ENCODE peak calls at places on chromosomes 6 and 20, in five cellular contexts. K is WERI-Rb-1, I is astrocyte, E is breast epithelium, N is right lobe of liver. F is an unnamed sample. For H3K9me3, the result is how much of the 10 kb centered on the place peaks cover.

GRCh38 chr20:41091926-41092325 is 45.4 kb upstream of the PLCG1 start:
- DNase-seq in K (no peak), I (no peak), E (no peak), N (no peak), F (no peak)

GRCh38 chr20:57388953-57389694 is 2.1 kb upstream of the RBM38 start:
- DNase-seq in K (no peak), I (peak), E (no peak), N (peak), F (peak)

GRCh38 chr6:70985151-70985550 is 28.3 kb upstream of the B3GAT2 start:
- DNase-seq in K (no peak), I (no peak), E (no peak), N (no peak), F (no peak)

GRCh38 chr20:62734881-62735280 is 26.2 kb downstream of the NTSR1 start:
- DNase-seq in K (no peak), I (no peak), E (no peak), N (no peak), F (peak)

GRCh38 chr6:39088331-39088730 is 26.7 kb downstream of the SAYSD1 start:
- DNase-seq in K (no peak), I (peak), E (no peak), N (no peak), F (peak)

GRCh38 chr6:14121936-14122344 is 4.4 kb downstream of the CD83 start:
- DNase-seq in K (no peak), I (no peak), E (no peak), N (no peak), F (no peak)

GRCh38 chr6:28988536-28989415 is 16.3 kb downstream of the ZNF311 start:
- DNase-seq in K (no peak), I (peak), E (no peak), N (peak), F (peak)

GRCh38 chr20:20549267-20549612 is 163.2 kb downstream of the RALGAPA2 start:
- DNase-seq in K (peak), I (no peak), E (no peak), N (no peak), F (no peak)

GRCh38 chr20:9572690-9573089 is 58.3 kb downstream of the LAMP5 start:
- DNase-seq in K (no peak), I (no peak), E (no peak), N (no peak), F (no peak)

GRCh38 chr20:20624914-20625313 is 87.5 kb downstream of the RALGAPA2 start:
- DNase-seq in K (no peak), I (no peak), E (no peak), N (no peak), F (no peak)

GRCh38 chr20:13231031-13231752 is 10.1 kb downstream of the ISM1 start:
- DNase-seq in K (no peak), I (no peak), E (no peak), N (no peak), F (no peak)

GRCh38 chr6:42766163-42766670 is 15.6 kb upstream of the BICRAL start:
- DNase-seq in K (no peak), I (peak), E (no peak), N (no peak), F (no peak)

GRCh38 chr20:64052326-64052722 is 2.9 kb upstream of the SOX18 start:
- DNase-seq in K (no peak), I (no peak), E (no peak), N (no peak), F (no peak)

GRCh38 chr6:28635547-28636158 is 110.0 kb downstream of the GPX5 start:
- DNase-seq in K (peak), I (no peak), E (no peak), N (no peak), F (no peak)

GRCh38 chr6:111973897-111974639 is 79.8 kb upstream of the CCN6 start:
- DNase-seq in K (no peak), I (peak), E (no peak), N (no peak), F (no peak)

GRCh38 chr6:125839879-125840278 is 49.1 kb downstream of the NCOA7 start:
- DNase-seq in K (no peak), I (no peak), E (no peak), N (no peak), F (no peak)

GRCh38 chr6:56759521-56759920 is 116.8 kb upstream of the DST start:
- DNase-seq in K (no peak), I (no peak), E (no peak), N (no peak), F (no peak)

GRCh38 chr6:135922170-135922569 is 70.7 kb downstream of the PDE7B start:
- DNase-seq in K (no peak), I (peak), E (no peak), N (no peak), F (no peak)

GRCh38 chr20:62980970-62981369 is 25.8 kb downstream of the BHLHE23 start:
- DNase-seq in K (no peak), I (no peak), E (no peak), N (no peak), F (no peak)

GRCh38 chr6:20575691-20576451 is 41.6 kb downstream of the CDKAL1 start:
- DNase-seq in K (no peak), I (no peak), E (no peak), N (no peak), F (no peak)

GRCh38 chr20:32798046-32798985 is 21.4 kb upstream of the MAPRE1 start:
- DNase-seq in K (peak), I (no peak), E (no peak), N (no peak), F (no peak)

GRCh38 chr20:35791823-35792222 is 20.0 kb downstream of the PHF20 start:
- DNase-seq in K (no peak), I (peak), E (no peak), N (no peak), F (no peak)

GRCh38 chr6:159595173-159595572 is 97.9 kb downstream of the SOD2 start:
- DNase-seq in K (no peak), I (peak), E (no peak), N (peak), F (no peak)

GRCh38 chr20:37223053-37223452 is 38.6 kb downstream of the GHRH start:
- DNase-seq in K (no peak), I (peak), E (no peak), N (no peak), F (no peak)

GRCh38 chr6:109024368-109024767 is 70.3 kb downstream of the SESN1 start:
- DNase-seq in K (no peak), I (no peak), E (no peak), N (no peak), F (no peak)

GRCh38 chr6:144110210-144110609 is 14.8 kb upstream of the SF3B5 start:
- DNase-seq in K (no peak), I (no peak), E (no peak), N (no peak), F (no peak)

GRCh38 chr6:32432050-32432450 is 7.6 kb upstream of the HLA-DRA start:
- DNase-seq in K (no peak), I (no peak), E (no peak), N (no peak), F (no peak)

GRCh38 chr6:139296927-139297326 is 5.1 kb upstream of the TXLNB start:
- DNase-seq in K (no peak), I (peak), E (no peak), N (no peak), F (no peak)

GRCh38 chr6:87918461-87918941 is 129.1 kb upstream of the SPACA1 start:
- DNase-seq in K (no peak), I (peak), E (no peak), N (no peak), F (no peak)

GRCh38 chr6:47579040-47579439 is 101.5 kb downstream of the CD2AP start:
- DNase-seq in K (no peak), I (no peak), E (no peak), N (no peak), F (no peak)

GRCh38 chr6:43361269-43361668 is 8.2 kb downstream of the ZNF318 start:
- DNase-seq in K (no peak), I (no peak), E (no peak), N (no peak), F (no peak)

GRCh38 chr6:36245572-36246031 is 24.3 kb upstream of the PNPLA1 start:
- DNase-seq in K (no peak), I (no peak), E (no peak), N (no peak), F (no peak)

GRCh38 chr20:8209061-8209460 is 77.0 kb downstream of the PLCB1 start:
- DNase-seq in K (no peak), I (peak), E (no peak), N (no peak), F (no peak)

GRCh38 chr20:845967-846893 is 12.7 kb downstream of the FAM110A start:
- DNase-seq in K (no peak), I (no peak), E (no peak), N (no peak), F (no peak)

GRCh38 chr6:4577406-4577805 is 198.8 kb upstream of the CDYL start:
- DNase-seq in K (no peak), I (peak), E (no peak), N (no peak), F (peak)

GRCh38 chr6:118580585-118581419 is 32.7 kb downstream of the PLN start:
- DNase-seq in K (peak), I (peak), E (no peak), N (no peak), F (peak)

GRCh38 chr6:38024908-38025307 is 205.4 kb downstream of the ZFAND3 start:
- DNase-seq in K (no peak), I (no peak), E (no peak), N (no peak), F (no peak)

GRCh38 chr6:45448417-45449389 is 71.0 kb upstream of the SUPT3H start:
- DNase-seq in K (no peak), I (peak), E (no peak), N (no peak), F (no peak)

GRCh38 chr6:130994319-130995097 is 68.5 kb downstream of the EPB41L2 start:
- DNase-seq in K (no peak), I (no peak), E (no peak), N (no peak), F (no peak)

GRCh38 chr6:130996635-130997034 is 66.4 kb downstream of the EPB41L2 start:
- DNase-seq in K (no peak), I (no peak), E (no peak), N (no peak), F (no peak)

GRCh38 chr6:130993292-130993765 is 69.7 kb downstream of the EPB41L2 start:
- DNase-seq in K (no peak), I (no peak), E (no peak), N (no peak), F (peak)

GRCh38 chr6:130995783-130996447 is 67.1 kb downstream of the EPB41L2 start:
- DNase-seq in K (no peak), I (no peak), E (no peak), N (no peak), F (no peak)

DNA sequence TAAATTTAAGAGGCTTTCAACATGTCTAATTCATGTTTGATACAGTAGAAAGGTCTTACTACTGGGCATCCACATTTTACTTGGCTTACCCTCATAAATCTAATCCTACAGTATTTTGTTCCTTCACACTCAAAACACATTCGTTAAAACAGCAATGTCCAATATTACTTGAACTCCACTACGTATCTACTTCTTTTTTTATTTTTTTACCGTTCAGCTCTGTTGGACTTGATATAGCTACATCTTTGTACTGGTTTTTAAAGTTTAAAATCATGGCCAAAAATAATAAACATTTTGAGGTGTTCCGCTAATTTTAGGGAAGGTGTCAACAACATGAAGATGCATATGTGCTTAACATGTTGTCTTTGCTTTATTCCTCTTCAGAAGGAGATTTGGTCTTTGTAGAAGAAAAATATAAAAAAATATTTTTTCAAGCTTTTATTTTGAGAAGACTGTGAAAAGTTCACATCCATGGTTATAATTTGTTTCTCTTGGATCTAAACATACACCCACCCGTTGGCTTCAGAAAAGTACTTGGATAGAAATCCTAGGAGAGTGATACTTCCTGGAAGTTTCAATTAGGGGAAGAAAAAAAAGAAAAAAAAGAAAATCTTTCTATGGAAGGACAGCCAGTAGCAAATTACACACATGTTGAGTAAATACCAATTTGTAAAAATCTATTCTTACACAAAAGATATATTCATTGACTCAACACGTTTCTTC is 71.5 kb downstream of the EPB41L2 start:
- DNase-seq in K (no peak), I (no peak), E (no peak), N (no peak), F (no peak)
- H3K9me3 ChIP-seq in K (under half), I (under half), E (under half), N (under half), F (under half)

GRCh38 chr6:21609881-21610329 is 16.4 kb downstream of the SOX4 start:
- DNase-seq in K (no peak), I (no peak), E (no peak), N (no peak), F (peak)
- H3K4me3 ChIP-seq in K (no peak), I (no peak), E (no peak), N (no peak), F (no peak)

DNA sequence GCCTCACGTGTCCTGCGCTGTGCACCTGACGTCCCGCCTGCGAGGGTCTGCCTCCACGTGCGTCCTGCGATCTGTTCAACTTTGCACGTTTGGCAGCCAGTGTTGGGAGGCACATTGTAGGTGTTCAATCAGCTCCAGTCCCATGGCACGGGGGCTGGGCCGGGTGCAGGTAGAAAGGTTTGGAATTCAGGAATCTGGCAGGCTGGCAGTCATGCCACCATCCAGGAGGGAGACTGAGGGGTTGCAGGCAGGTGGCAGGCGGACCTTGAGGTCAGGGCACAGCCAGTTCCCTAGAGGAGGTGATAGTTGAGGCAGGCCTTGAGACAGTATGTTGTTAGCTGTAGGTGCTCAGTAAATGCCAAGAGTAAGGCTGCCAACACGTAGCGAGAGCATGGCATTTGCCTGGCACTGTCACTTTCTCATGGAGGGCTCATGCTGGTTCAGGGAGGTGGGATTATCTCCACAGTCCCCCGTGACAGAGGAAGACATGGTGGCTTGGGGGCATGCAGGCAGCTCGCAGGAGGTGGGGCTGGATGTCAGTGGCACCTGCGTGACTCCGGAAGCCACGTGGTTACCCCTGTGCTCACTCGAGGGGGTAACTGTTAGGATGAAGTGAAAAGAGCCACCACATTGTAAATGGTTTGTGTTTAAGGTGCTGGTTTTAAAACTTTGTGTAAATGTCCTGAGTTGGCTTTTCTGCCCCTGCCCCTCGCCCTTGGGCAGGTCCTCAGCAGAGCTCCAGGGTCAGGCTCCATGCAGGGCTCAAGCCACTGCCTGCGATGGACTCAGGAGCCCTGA is 111.8 kb upstream of the FRMD1 start:
- DNase-seq in K (no peak), I (no peak), E (no peak), N (no peak), F (no peak)
- H3K9me3 ChIP-seq in K (under half), I (under half), E (under half), N (under half), F (under half)

DNA sequence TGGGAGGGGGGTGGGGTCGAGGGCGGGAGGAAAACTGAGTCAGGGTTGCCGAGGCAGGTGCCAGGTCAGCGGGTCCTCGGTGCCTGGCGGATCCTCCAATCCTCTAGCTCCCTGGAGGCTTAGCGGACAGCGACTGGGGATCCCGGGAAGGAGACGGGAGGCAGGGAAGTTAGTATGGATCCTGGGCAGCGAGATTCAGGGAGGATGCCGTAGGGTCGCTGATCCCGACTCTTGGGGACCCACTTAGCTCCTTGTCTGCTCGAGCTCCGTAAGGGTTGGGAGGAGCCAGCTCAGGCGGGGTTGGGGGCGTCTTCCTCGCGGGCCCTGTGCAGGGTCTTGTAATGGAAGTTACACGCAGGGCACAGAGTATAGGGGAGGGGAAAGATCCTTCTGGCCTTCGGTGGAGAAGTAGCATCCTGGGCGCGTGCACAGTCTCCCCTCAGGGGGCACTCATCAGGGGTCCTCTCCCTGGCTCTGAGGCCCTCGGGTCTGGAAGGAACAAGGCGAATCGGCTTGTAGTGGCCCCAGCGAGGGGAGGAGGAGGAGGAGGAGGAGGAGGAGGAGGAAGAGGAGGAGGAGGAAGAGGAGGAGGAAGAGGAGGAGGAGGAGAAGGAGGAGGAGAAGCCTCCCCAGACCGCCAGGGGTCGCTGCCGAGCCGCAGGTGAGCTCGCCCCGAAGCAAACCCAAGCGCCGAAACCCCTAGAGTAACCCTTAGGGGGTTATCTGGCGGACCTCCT is 6.4 kb upstream of the SLC12A5 start:
- DNase-seq in K (peak), I (no peak), E (no peak), N (peak), F (peak)
- H3K4me3 ChIP-seq in K (peak), I (no peak), E (peak), N (no peak), F (no peak)

GRCh38 chr20:34343458-34344255 is 19.4 kb upstream of the ITCH start:
- DNase-seq in K (no peak), I (no peak), E (no peak), N (no peak), F (no peak)
- H3K9me3 ChIP-seq in K (under half), I (under half), E (under half), N (under half), F (under half)